ENCODE peak calls at places on chromosomes 4 and X, in four cellular contexts. One of them, this sample, is unnamed.

GRCh38 chr4:1285790-1286553 is 3.7 kb upstream of the MAEA start:
- DNase-seq in hepatocyte: peak
- DNase-seq in keratinocyte: no peak
- DNase-seq in neural progenitor cell: peak
- DNase-seq in this sample: peak

GRCh38 chrX:131895002-131895401 is 128.1 kb upstream of the STK26 start:
- DNase-seq in hepatocyte: no peak
- DNase-seq in keratinocyte: no peak
- DNase-seq in neural progenitor cell: no peak
- DNase-seq in this sample: peak

GRCh38 chr4:8010618-8011017 is 71.0 kb upstream of the AFAP1 start:
- DNase-seq in hepatocyte: peak
- DNase-seq in keratinocyte: no peak
- DNase-seq in neural progenitor cell: peak
- DNase-seq in this sample: no peak

GRCh38 chrX:111375747-111376146 is 36.2 kb downstream of the DCX start:
- DNase-seq in hepatocyte: peak
- DNase-seq in neural progenitor cell: peak
- DNase-seq in keratinocyte: no peak
- DNase-seq in this sample: no peak

GRCh38 chr4:85717847-85718246 is 242.9 kb downstream of the ARHGAP24 start:
- DNase-seq in hepatocyte: no peak
- DNase-seq in keratinocyte: no peak
- DNase-seq in neural progenitor cell: no peak
- DNase-seq in this sample: no peak

GRCh38 chrX:47849776-47850175 is 13.1 kb downstream of the ZNF81 start:
- DNase-seq in neural progenitor cell: no peak
- DNase-seq in hepatocyte: no peak
- DNase-seq in keratinocyte: no peak
- DNase-seq in this sample: no peak

GRCh38 chrX:46433892-46434291 is 111.3 kb downstream of the ZNF674 start:
- DNase-seq in hepatocyte: no peak
- DNase-seq in neural progenitor cell: no peak
- DNase-seq in keratinocyte: no peak
- DNase-seq in this sample: no peak

GRCh38 chr4:184471872-184472539 is 2.3 kb downstream of the IRF2 start:
- DNase-seq in neural progenitor cell: peak
- DNase-seq in keratinocyte: no peak
- DNase-seq in hepatocyte: peak
- DNase-seq in this sample: peak

GRCh38 chrX:120308959-120309872 is 2.0 kb downstream of the TMEM255A start:
- DNase-seq in hepatocyte: peak
- DNase-seq in neural progenitor cell: peak
- DNase-seq in keratinocyte: peak
- DNase-seq in this sample: peak

GRCh38 chrX:44828008-44828605 is 15.7 kb upstream of the DUSP21 start:
- DNase-seq in neural progenitor cell: no peak
- DNase-seq in keratinocyte: peak
- DNase-seq in hepatocyte: no peak
- DNase-seq in this sample: peak

GRCh38 chrX:132165651-132166050 is 37.8 kb upstream of the FRMD7 start:
- DNase-seq in hepatocyte: no peak
- DNase-seq in neural progenitor cell: no peak
- DNase-seq in keratinocyte: no peak
- DNase-seq in this sample: peak

GRCh38 chr4:25559508-25559907 is 96.1 kb upstream of the SLC34A2 start:
- DNase-seq in keratinocyte: no peak
- DNase-seq in hepatocyte: no peak
- DNase-seq in neural progenitor cell: no peak
- DNase-seq in this sample: no peak

GRCh38 chrX:106263817-106264216 is 95.7 kb downstream of the PWWP3B start:
- DNase-seq in hepatocyte: no peak
- DNase-seq in keratinocyte: no peak
- DNase-seq in neural progenitor cell: no peak
- DNase-seq in this sample: peak

GRCh38 chrX:47217121-47217851 is 1.2 kb upstream of the CDK16 start:
- DNase-seq in keratinocyte: peak
- DNase-seq in hepatocyte: peak
- DNase-seq in neural progenitor cell: no peak
- DNase-seq in this sample: peak

GRCh38 chrX:103520391-103520790 is 1.1 kb upstream of the RAB40A start:
- DNase-seq in neural progenitor cell: no peak
- DNase-seq in hepatocyte: no peak
- DNase-seq in keratinocyte: no peak
- DNase-seq in this sample: peak

GRCh38 chr4:81471361-81472248 is at the start of gene RASGEF1B:
- DNase-seq in neural progenitor cell: peak
- DNase-seq in hepatocyte: peak
- DNase-seq in keratinocyte: no peak
- DNase-seq in this sample: peak

GRCh38 chr4:127244515-127244914 is 388.2 kb upstream of the INTU start:
- DNase-seq in neural progenitor cell: no peak
- DNase-seq in hepatocyte: no peak
- DNase-seq in keratinocyte: no peak
- DNase-seq in this sample: no peak

GRCh38 chr4:102535398-102536082 is 34.4 kb downstream of the NFKB1 start:
- DNase-seq in neural progenitor cell: no peak
- DNase-seq in hepatocyte: no peak
- DNase-seq in keratinocyte: peak
- DNase-seq in this sample: peak

GRCh38 chr4:78156520-78156919 is 99.4 kb downstream of the FRAS1 start:
- DNase-seq in hepatocyte: no peak
- DNase-seq in keratinocyte: no peak
- DNase-seq in neural progenitor cell: no peak
- DNase-seq in this sample: no peak

GRCh38 chrX:129785160-129785947 is 5.6 kb downstream of the SASH3 start:
- DNase-seq in neural progenitor cell: no peak
- DNase-seq in keratinocyte: no peak
- DNase-seq in hepatocyte: no peak
- DNase-seq in this sample: no peak

GRCh38 chrX:129788527-129788926 is 8.8 kb downstream of the SASH3 start:
- DNase-seq in hepatocyte: no peak
- DNase-seq in keratinocyte: no peak
- DNase-seq in neural progenitor cell: no peak
- DNase-seq in this sample: no peak

GRCh38 chrX:129783176-129783776 is 3.5 kb downstream of the SASH3 start:
- DNase-seq in keratinocyte: no peak
- DNase-seq in neural progenitor cell: no peak
- DNase-seq in hepatocyte: no peak
- DNase-seq in this sample: no peak

GRCh38 chrX:129787336-129788055 is 7.7 kb downstream of the SASH3 start:
- DNase-seq in hepatocyte: no peak
- DNase-seq in neural progenitor cell: no peak
- DNase-seq in keratinocyte: no peak
- DNase-seq in this sample: no peak

GRCh38 chrX:129786210-129786651 is 6.5 kb downstream of the SASH3 start:
- DNase-seq in keratinocyte: no peak
- DNase-seq in neural progenitor cell: no peak
- DNase-seq in hepatocyte: no peak
- DNase-seq in this sample: no peak
- TF ChIP-seq EZH2 in keratinocyte: no peak
- TF ChIP-seq EZH2 in neural progenitor cell: no peak
- TF ChIP-seq EZH2 in hepatocyte: no peak
- TF ChIP-seq EZH2 in this sample: no peak

GRCh38 chr4:6719611-6720179 is 3.7 kb downstream of the BLOC1S4 start:
- DNase-seq in hepatocyte: no peak
- DNase-seq in neural progenitor cell: no peak
- DNase-seq in keratinocyte: no peak
- DNase-seq in this sample: no peak
- H3K4me2 ChIP-seq in hepatocyte: no peak
- H3K4me2 ChIP-seq in neural progenitor cell: no peak
- H3K4me2 ChIP-seq in keratinocyte: no peak
- H3K4me2 ChIP-seq in this sample: no peak

GRCh38 chr4:6659897-6660296 is 19.4 kb downstream of the MRFAP1 start:
- DNase-seq in keratinocyte: no peak
- DNase-seq in neural progenitor cell: no peak
- DNase-seq in hepatocyte: no peak
- DNase-seq in this sample: no peak

GRCh38 chr4:6660430-6660829 is 19.9 kb downstream of the MRFAP1 start:
- DNase-seq in hepatocyte: no peak
- DNase-seq in neural progenitor cell: no peak
- DNase-seq in keratinocyte: no peak
- DNase-seq in this sample: no peak

GRCh38 chr4:6662591-6662990 is 22.1 kb downstream of the MRFAP1 start:
- DNase-seq in hepatocyte: no peak
- DNase-seq in keratinocyte: no peak
- DNase-seq in neural progenitor cell: no peak
- DNase-seq in this sample: no peak

GRCh38 chr4:6665320-6665654 is 24.8 kb downstream of the MRFAP1 start:
- DNase-seq in neural progenitor cell: no peak
- DNase-seq in hepatocyte: no peak
- DNase-seq in keratinocyte: no peak
- DNase-seq in this sample: no peak

GRCh38 chr4:6663596-6664393 is 23.3 kb downstream of the MRFAP1 start:
- DNase-seq in hepatocyte: no peak
- DNase-seq in keratinocyte: no peak
- DNase-seq in neural progenitor cell: no peak
- DNase-seq in this sample: no peak
- TF ChIP-seq EZH2 in hepatocyte: no peak
- TF ChIP-seq EZH2 in keratinocyte: peak
- TF ChIP-seq EZH2 in neural progenitor cell: no peak
- TF ChIP-seq EZH2 in this sample: no peak

DNA sequence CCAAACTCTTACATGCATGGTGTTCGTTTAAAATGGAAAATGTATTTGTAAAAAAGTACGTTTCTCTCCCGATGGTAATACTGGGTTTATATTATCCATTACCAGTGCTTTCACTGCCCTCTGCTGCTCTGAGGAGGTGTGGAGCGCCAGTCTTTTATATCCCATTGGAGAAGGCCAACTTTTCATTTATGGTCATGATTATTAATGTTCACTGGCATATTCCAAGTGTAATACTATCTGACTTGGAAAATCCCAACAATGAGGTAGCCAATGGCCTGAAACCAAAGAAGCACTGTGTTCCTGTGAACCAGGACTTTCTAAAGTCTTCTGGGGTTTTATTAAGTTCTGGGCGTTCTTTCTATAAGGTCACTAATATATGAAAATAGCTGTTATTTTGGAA is 80.7 kb downstream of the SYNPO2 start:
- DNase-seq in hepatocyte: peak
- DNase-seq in neural progenitor cell: peak
- DNase-seq in keratinocyte: no peak
- DNase-seq in this sample: peak
- H3K4me2 ChIP-seq in hepatocyte: peak
- H3K4me2 ChIP-seq in neural progenitor cell: no peak
- H3K4me2 ChIP-seq in keratinocyte: no peak
- H3K4me2 ChIP-seq in this sample: peak

DNA sequence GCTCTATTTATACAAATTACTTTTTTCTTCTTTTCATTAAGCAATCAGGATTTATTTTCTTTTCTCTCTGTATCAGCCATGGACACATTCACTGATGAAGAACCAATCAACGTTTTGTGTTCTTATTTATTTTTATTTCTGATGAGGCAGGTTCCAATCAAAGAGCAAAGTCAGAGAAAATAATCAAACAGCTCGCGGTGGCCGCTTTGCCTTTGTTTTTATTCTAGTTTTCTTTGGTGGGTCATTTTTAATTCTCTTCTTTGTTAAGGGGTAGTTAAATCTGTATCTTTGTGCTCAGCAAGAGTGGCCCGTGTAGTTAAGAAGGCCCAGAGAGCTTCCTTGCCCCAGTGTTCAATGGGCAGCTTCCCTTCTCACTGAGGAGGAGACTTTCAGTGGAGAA is 71.4 kb downstream of the FBXO8 start:
- DNase-seq in hepatocyte: no peak
- DNase-seq in keratinocyte: no peak
- DNase-seq in neural progenitor cell: no peak
- DNase-seq in this sample: no peak
- TF ChIP-seq EZH2 in hepatocyte: peak
- TF ChIP-seq EZH2 in keratinocyte: no peak
- TF ChIP-seq EZH2 in neural progenitor cell: peak
- TF ChIP-seq EZH2 in this sample: no peak

GRCh38 chr4:123672987-123673386 is 276.4 kb downstream of the SPRY1 start:
- DNase-seq in neural progenitor cell: no peak
- DNase-seq in keratinocyte: no peak
- DNase-seq in hepatocyte: peak
- DNase-seq in this sample: peak
- H3K4me2 ChIP-seq in neural progenitor cell: no peak
- H3K4me2 ChIP-seq in keratinocyte: peak
- H3K4me2 ChIP-seq in hepatocyte: no peak
- H3K4me2 ChIP-seq in this sample: peak

This sample was measured in PC-3.